ENCODE peak calls at places on chromosomes 6 and 20, in six cellular contexts. M, Z, V, N, L and P are unnamed samples.

GRCh38 chr20:16349518-16350295 is 223.5 kb downstream of the KIF16B start:
- DNase-seq in M (no peak), Z (no peak), V (no peak), N (peak; percentile 23), L (no peak), P (no peak)

GRCh38 chr20:29873946-29874345 is 1383.5 kb upstream of the DEFB115 start:
- DNase-seq in M (no peak), Z (peak; percentile 82), V (no peak), N (peak; percentile 22), L (no peak), P (no peak)

GRCh38 chr6:30490031-30490876 is 945 bp downstream of the HLA-E start:
- DNase-seq in M (peak; percentile 90), Z (peak; percentile 85), V (no peak), N (peak; percentile 46), L (peak; percentile 60), P (peak; percentile 85)

GRCh38 chr6:155693573-155694428 is 238.2 kb upstream of the NOX3 start:
- DNase-seq in M (no peak), Z (no peak), V (no peak), N (no peak), L (no peak), P (peak; percentile 51)

GRCh38 chr6:1605822-1606532 is 3.7 kb upstream of the FOXC1 start:
- DNase-seq in M (no peak), Z (peak; percentile 56), V (no peak), N (no peak), L (no peak), P (no peak)

GRCh38 chr6:121666809-121667208 is 231.4 kb downstream of the GJA1 start:
- DNase-seq in M (no peak), Z (no peak), V (peak; percentile 60), N (peak; percentile 93), L (peak; percentile 64), P (no peak)

GRCh38 chr6:13466304-13467215 is 20.8 kb downstream of the GFOD1 start:
- DNase-seq in M (no peak), Z (no peak), V (peak; percentile 36), N (no peak), L (peak; percentile 17), P (no peak)

GRCh38 chr6:111361648-111362047 is 121.4 kb downstream of the REV3L start:
- DNase-seq in M (peak; percentile 20), Z (peak; percentile 70), V (peak; percentile 10), N (peak; percentile 43), L (peak; percentile 17), P (peak; percentile 39)

GRCh38 chr20:57049298-57049697 is 217.1 kb downstream of the BMP7 start:
- DNase-seq in M (no peak), Z (no peak), V (no peak), N (no peak), L (no peak), P (no peak)

GRCh38 chr20:60034231-60035110 is 76.2 kb downstream of the CDH26 start:
- DNase-seq in M (no peak), Z (no peak), V (no peak), N (no peak), L (no peak), P (no peak)

GRCh38 chr6:131900231-131900630 is 50.9 kb downstream of the CCN2 start:
- DNase-seq in M (no peak), Z (no peak), V (no peak), N (no peak), L (no peak), P (no peak)

GRCh38 chr6:118298476-118298875 is 249.6 kb upstream of the PLN start:
- DNase-seq in M (no peak), Z (no peak), V (no peak), N (peak; percentile 54), L (peak; percentile 4), P (no peak)

GRCh38 chr6:7373739-7374138 is 15.8 kb downstream of the CAGE1 start:
- DNase-seq in M (no peak), Z (no peak), V (no peak), N (no peak), L (no peak), P (peak; percentile 64)

GRCh38 chr6:64428186-64428585 is 792.6 kb downstream of the PHF3 start:
- DNase-seq in M (no peak), Z (no peak), V (no peak), N (no peak), L (no peak), P (no peak)

GRCh38 chr6:116560130-116560529 is 6.6 kb downstream of the CALHM4 start:
- DNase-seq in M (no peak), Z (no peak), V (no peak), N (no peak), L (no peak), P (no peak)

GRCh38 chr20:32494498-32495216 is 90.5 kb downstream of the NOL4L start:
- DNase-seq in M (no peak), Z (no peak), V (no peak), N (no peak), L (no peak), P (no peak)

GRCh38 chr6:99099243-99099642 is 151.5 kb upstream of the FBXL4 start:
- DNase-seq in M (no peak), Z (no peak), V (no peak), N (no peak), L (no peak), P (no peak)

GRCh38 chr6:36977470-36977941 is 8.5 kb downstream of the MTCH1 start:
- DNase-seq in M (peak; percentile 79), Z (peak; percentile 52), V (no peak), N (no peak), L (no peak), P (no peak)

GRCh38 chr20:45044084-45044573 is 56.8 kb downstream of the KCNS1 start:
- DNase-seq in M (peak; percentile 34), Z (peak; percentile 81), V (peak; percentile 57), N (peak; percentile 86), L (peak; percentile 61), P (peak; percentile 34)

GRCh38 chr6:165665384-165665672 is 2.3 kb upstream of the PDE10A start:
- DNase-seq in M (no peak), Z (no peak), V (no peak), N (no peak), L (no peak), P (no peak)

GRCh38 chr6:140744648-140745320 is 1370.3 kb upstream of the CITED2 start:
- DNase-seq in M (no peak), Z (no peak), V (no peak), N (peak; percentile 69), L (peak; percentile 71), P (no peak)

GRCh38 chr6:11538049-11538798 is 675 bp downstream of the TMEM170B start:
- DNase-seq in M (peak; percentile 30), Z (peak; percentile 73), V (no peak), N (no peak), L (no peak), P (peak; percentile 28)

GRCh38 chr20:41366546-41367392 is at the start of gene EMILIN3:
- DNase-seq in M (no peak), Z (peak; percentile 90), V (no peak), N (no peak), L (no peak), P (no peak)

GRCh38 chr20:31578448-31579138 is 26.5 kb upstream of the ID1 start:
- DNase-seq in M (no peak), Z (no peak), V (no peak), N (no peak), L (no peak), P (no peak)

GRCh38 chr6:70371454-70372105 is 41.7 kb upstream of the FAM135A start:
- DNase-seq in M (peak; percentile 47), Z (peak; percentile 28), V (peak; percentile 67), N (peak; percentile 87), L (peak; percentile 67), P (no peak)

GRCh38 chr6:108175592-108176279 is 9.9 kb downstream of the NR2E1 start:
- DNase-seq in M (peak; percentile 27), Z (peak; percentile 74), V (no peak), N (no peak), L (no peak), P (no peak)

GRCh38 chr6:14060971-14061370 is 56.6 kb upstream of the CD83 start:
- DNase-seq in M (no peak), Z (no peak), V (no peak), N (no peak), L (no peak), P (no peak)

GRCh38 chr6:24882835-24883555 is 52.8 kb downstream of the RIPOR2 start:
- DNase-seq in M (no peak), Z (no peak), V (no peak), N (no peak), L (no peak), P (no peak)
- H3K9ac ChIP-seq in M (no peak overlapping the region), Z (no peak overlapping the region), V (no peak overlapping the region), N (peak overlapping the region; percentile 30), L (no peak overlapping the region), P (no peak overlapping the region)

GRCh38 chr20:17936791-17937687 is 31.6 kb downstream of the SNX5 start:
- DNase-seq in M (no peak), Z (no peak), V (no peak), N (peak; percentile 81), L (no peak), P (peak; percentile 66)

GRCh38 chr20:17935761-17936160 is 32.8 kb downstream of the SNX5 start:
- DNase-seq in M (no peak), Z (no peak), V (no peak), N (no peak), L (no peak), P (no peak)

GRCh38 chr20:17935186-17935585 is 33.4 kb downstream of the SNX5 start:
- DNase-seq in M (no peak), Z (no peak), V (no peak), N (peak; percentile 41), L (peak; percentile 42), P (no peak)

GRCh38 chr20:17934141-17934862 is 34.3 kb downstream of the SNX5 start:
- DNase-seq in M (no peak), Z (peak; percentile 78), V (no peak), N (no peak), L (no peak), P (no peak)

GRCh38 chr20:17936306-17936790 is 32.2 kb downstream of the SNX5 start:
- DNase-seq in M (no peak), Z (no peak), V (no peak), N (peak; percentile 34), L (no peak), P (no peak)
- H3K4me3 ChIP-seq in M (no peak overlapping the region), Z (no peak overlapping the region), V (no peak overlapping the region), N (no peak overlapping the region), L (no peak overlapping the region), P (no peak overlapping the region)

GRCh38 chr6:42821341-42821668 is 39.5 kb downstream of the BICRAL start:
- DNase-seq in M (no peak), Z (no peak), V (no peak), N (no peak), L (no peak), P (no peak)
- H3K9ac ChIP-seq in M (no peak overlapping the region), Z (no peak overlapping the region), V (no peak overlapping the region), N (no peak overlapping the region), L (no peak overlapping the region), P (no peak overlapping the region)

GRCh38 chr20:13009682-13010406 is 1.1 kb downstream of the SPTLC3 start:
- DNase-seq in M (no peak), Z (no peak), V (no peak), N (peak; percentile 96), L (peak; percentile 85), P (peak; percentile 55)
- H3K4me3 ChIP-seq in M (no peak overlapping the region), Z (no peak overlapping the region), V (no peak overlapping the region), N (peak overlapping the region; percentile 54), L (peak overlapping the region; percentile 53), P (peak overlapping the region; percentile 39)